ENCODE peak calls at places on chromosomes 2 and 18, in eight cellular contexts. M is CD8-positive, alpha-beta memory T cell; A is kidney; G is A673; S is lower lobe of right lung; B is brain microvascular endothelial cell; J is tibial nerve; C is HCT116. N is an unnamed sample.

GRCh38 chr2:95314964-95315611 is 17.9 kb downstream of the KCNIP3 start:
- DNase-seq in M (no peak), A (peak), G (no peak), S (no peak), B (peak), J (no peak), C (peak), N (peak)

GRCh38 chr2:73494031-73494430 is 108.4 kb downstream of the ALMS1 start:
- DNase-seq in M (no peak), A (no peak), G (no peak), S (no peak), B (peak), J (no peak), C (peak), N (peak)

GRCh38 chr18:46856975-46857374 is 60.3 kb downstream of the PIAS2 start:
- DNase-seq in M (no peak), A (no peak), G (peak), S (no peak), B (no peak), J (no peak), C (peak), N (no peak)

GRCh38 chr18:27564066-27564465 is 379.0 kb upstream of the CHST9 start:
- DNase-seq in M (no peak), A (no peak), G (no peak), S (no peak), B (no peak), J (no peak), C (no peak), N (no peak)

GRCh38 chr2:201654611-201655384 is 11.5 kb upstream of the TMEM237 start:
- DNase-seq in M (no peak), A (no peak), G (no peak), S (no peak), B (peak), J (no peak), C (no peak), N (peak)

GRCh38 chr18:63514326-63514725 is 27.8 kb upstream of the SERPINB12 start:
- DNase-seq in M (no peak), A (no peak), G (no peak), S (no peak), B (no peak), J (no peak), C (no peak), N (no peak)

GRCh38 chr2:201420442-201421113 is 30.7 kb downstream of the TRAK2 start:
- DNase-seq in M (no peak), A (no peak), G (no peak), S (no peak), B (peak), J (no peak), C (no peak), N (peak)

GRCh38 chr2:54572262-54572635 is 116.1 kb downstream of the SPTBN1 start:
- DNase-seq in M (peak), A (no peak), G (no peak), S (no peak), B (peak), J (no peak), C (no peak), N (peak)

GRCh38 chr2:10091182-10091932 is 11.1 kb upstream of the CYS1 start:
- DNase-seq in M (no peak), A (peak), G (no peak), S (peak), B (no peak), J (no peak), C (no peak), N (no peak)

GRCh38 chr2:114729025-114729424 is 286.6 kb downstream of the DPP10 start:
- DNase-seq in M (no peak), A (no peak), G (no peak), S (no peak), B (no peak), J (no peak), C (no peak), N (no peak)

GRCh38 chr18:66734451-66734850 is 130.6 kb upstream of the CDH19 start:
- DNase-seq in M (no peak), A (no peak), G (no peak), S (no peak), B (no peak), J (no peak), C (no peak), N (no peak)

GRCh38 chr18:50457639-50458038 is 82.8 kb downstream of the SKA1 start:
- DNase-seq in M (no peak), A (no peak), G (no peak), S (no peak), B (no peak), J (no peak), C (no peak), N (no peak)

GRCh38 chr2:8125741-8126691 is 555.8 kb upstream of the ID2 start:
- DNase-seq in M (no peak), A (no peak), G (no peak), S (no peak), B (peak), J (no peak), C (no peak), N (no peak)

GRCh38 chr18:36663312-36663711 is 165.5 kb downstream of the TPGS2 start:
- DNase-seq in M (no peak), A (no peak), G (no peak), S (no peak), B (no peak), J (no peak), C (no peak), N (peak)

GRCh38 chr2:10449838-10450691 is 1.9 kb upstream of the ODC1 start:
- DNase-seq in M (no peak), A (no peak), G (peak), S (peak), B (no peak), J (no peak), C (no peak), N (peak)

GRCh38 chr2:240053173-240054155 is at the start of gene OR6B3:
- DNase-seq in M (no peak), A (no peak), G (no peak), S (no peak), B (no peak), J (no peak), C (no peak), N (no peak)

GRCh38 chr18:1092228-1092627 is 187.6 kb downstream of the ADCYAP1 start:
- DNase-seq in M (no peak), A (no peak), G (no peak), S (no peak), B (no peak), J (no peak), C (no peak), N (no peak)

GRCh38 chr2:32424739-32425138 is 67.9 kb downstream of the BIRC6 start:
- DNase-seq in M (no peak), A (no peak), G (no peak), S (no peak), B (no peak), J (no peak), C (no peak), N (peak)

GRCh38 chr2:168529054-168529833 is 73.2 kb downstream of the CERS6 start:
- DNase-seq in M (no peak), A (no peak), G (no peak), S (no peak), B (no peak), J (no peak), C (no peak), N (no peak)

GRCh38 chr2:111666160-111666559 is 217.8 kb downstream of the ANAPC1 start:
- DNase-seq in M (no peak), A (no peak), G (no peak), S (no peak), B (no peak), J (no peak), C (no peak), N (no peak)

GRCh38 chr2:24917086-24917485 is 3.0 kb downstream of the ADCY3 start:
- DNase-seq in M (no peak), A (no peak), G (no peak), S (no peak), B (peak), J (no peak), C (no peak), N (peak)

GRCh38 chr2:160125828-160126227 is 63.4 kb upstream of the PLA2R1 start:
- DNase-seq in M (no peak), A (no peak), G (no peak), S (no peak), B (no peak), J (no peak), C (no peak), N (no peak)

GRCh38 chr18:10032331-10032979 is 118.6 kb downstream of the VAPA start:
- DNase-seq in M (peak), A (peak), G (no peak), S (no peak), B (no peak), J (no peak), C (no peak), N (no peak)

GRCh38 chr2:37634914-37635358 is 36.5 kb downstream of the CDC42EP3 start:
- DNase-seq in M (no peak), A (no peak), G (no peak), S (no peak), B (no peak), J (no peak), C (no peak), N (no peak)

GRCh38 chr2:37636209-37637077 is 35.0 kb downstream of the CDC42EP3 start:
- DNase-seq in M (no peak), A (no peak), G (no peak), S (no peak), B (no peak), J (no peak), C (no peak), N (no peak)

GRCh38 chr2:37633838-37634237 is 37.6 kb downstream of the CDC42EP3 start:
- DNase-seq in M (no peak), A (no peak), G (no peak), S (no peak), B (no peak), J (no peak), C (no peak), N (no peak)

GRCh38 chr2:37637122-37637875 is 34.1 kb downstream of the CDC42EP3 start:
- DNase-seq in M (no peak), A (no peak), G (no peak), S (no peak), B (no peak), J (no peak), C (no peak), N (no peak)

DNA sequence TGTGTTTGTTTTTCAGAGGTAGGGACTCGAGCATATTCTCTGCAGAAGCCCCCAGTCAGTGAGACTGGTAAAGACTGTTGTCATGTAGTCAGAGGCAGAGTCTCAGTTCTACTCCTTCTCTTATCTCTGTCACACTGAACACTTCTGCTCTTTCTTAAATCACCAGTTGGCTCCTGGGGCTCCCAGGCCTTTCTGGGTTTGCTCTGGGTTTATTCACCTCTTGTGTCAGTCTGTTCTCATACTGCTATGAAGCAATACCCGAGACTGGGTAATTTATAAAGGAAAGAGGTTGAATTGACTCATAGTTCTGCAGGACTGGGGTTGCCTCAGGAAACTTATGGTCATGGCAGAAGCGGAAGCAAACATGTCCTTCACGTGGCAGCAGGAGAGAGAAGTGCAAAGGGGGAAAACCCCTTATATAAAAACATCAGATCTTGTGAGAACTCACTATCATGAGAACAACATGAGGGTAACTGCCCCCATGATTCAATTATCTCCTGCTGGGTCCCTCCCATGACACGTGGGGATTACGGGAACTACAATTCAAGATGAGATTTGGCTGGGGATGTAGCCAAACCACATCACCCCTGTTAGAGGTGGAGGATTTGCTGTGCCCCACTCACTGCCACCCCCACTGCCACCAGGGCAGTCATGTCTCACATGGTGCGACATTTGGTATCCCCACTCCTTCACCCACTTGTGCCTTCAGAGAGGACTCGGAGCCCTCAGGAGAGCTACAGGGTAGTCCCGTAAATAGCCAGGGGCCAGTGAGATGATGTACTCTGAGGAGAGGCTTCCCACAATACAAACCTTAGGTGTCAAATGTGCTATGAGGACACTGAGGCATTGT is 35.9 kb downstream of the CDC42EP3 start:
- DNase-seq in M (peak), A (no peak), G (no peak), S (peak), B (peak), J (no peak), C (no peak), N (no peak)
- H3K27ac ChIP-seq in M (peak), A (no peak), G (no peak), S (peak), B (peak), J (peak), C (no peak), N (peak)

GRCh38 chr2:109470121-109470921 is 143.4 kb downstream of the SEPTIN10 start:
- DNase-seq in M (no peak), A (no peak), G (no peak), S (peak), B (peak), J (no peak), C (peak), N (peak)

GRCh38 chr2:109471656-109472055 is 142.1 kb downstream of the SEPTIN10 start:
- DNase-seq in M (no peak), A (no peak), G (no peak), S (peak), B (no peak), J (no peak), C (no peak), N (no peak)

GRCh38 chr2:109466674-109467575 is 146.8 kb downstream of the SEPTIN10 start:
- DNase-seq in M (no peak), A (no peak), G (no peak), S (peak), B (peak), J (no peak), C (no peak), N (peak)

GRCh38 chr2:109467701-109468100 is 146.1 kb downstream of the SEPTIN10 start:
- DNase-seq in M (no peak), A (no peak), G (no peak), S (peak), B (peak), J (no peak), C (no peak), N (no peak)

DNA sequence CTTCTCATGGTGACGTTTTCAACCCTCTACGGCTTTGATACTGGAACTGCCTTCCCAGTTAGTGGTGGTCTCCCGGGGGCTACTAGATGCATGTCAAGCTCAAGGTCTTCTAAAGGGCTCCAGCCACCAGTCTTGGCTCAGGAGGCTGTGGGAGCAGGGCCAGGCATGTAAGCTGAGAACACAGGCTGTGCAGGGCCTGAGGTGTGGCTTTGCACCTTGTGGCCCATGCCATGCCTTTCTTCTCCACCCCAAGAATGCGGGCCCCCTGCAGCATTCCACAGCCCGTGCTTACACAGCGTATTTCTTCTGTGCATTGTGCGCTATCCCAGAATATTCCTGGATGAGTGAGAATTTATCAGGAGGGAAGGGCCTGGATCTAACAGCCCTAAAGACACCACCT is 144.9 kb downstream of the SEPTIN10 start:
- DNase-seq in M (no peak), A (no peak), G (no peak), S (peak), B (no peak), J (no peak), C (no peak), N (no peak)
- H3K27ac ChIP-seq in M (no peak), A (no peak), G (no peak), S (no peak), B (no peak), J (no peak), C (no peak), N (no peak)

GRCh38 chr18:3304832-3305231 is 42.9 kb downstream of the MYL12B start:
- DNase-seq in M (no peak), A (no peak), G (no peak), S (no peak), B (no peak), J (no peak), C (no peak), N (no peak)

GRCh38 chr18:3306391-3306790 is 44.5 kb downstream of the MYL12B start:
- DNase-seq in M (no peak), A (no peak), G (no peak), S (no peak), B (no peak), J (no peak), C (no peak), N (no peak)

GRCh38 chr18:3305933-3306332 is 44.0 kb downstream of the MYL12B start:
- DNase-seq in M (no peak), A (no peak), G (no peak), S (no peak), B (peak), J (no peak), C (no peak), N (no peak)

GRCh38 chr18:3305354-3305762 is 43.4 kb downstream of the MYL12B start:
- DNase-seq in M (peak), A (no peak), G (peak), S (no peak), B (peak), J (no peak), C (no peak), N (peak)
- H3K27ac ChIP-seq in M (no peak), A (no peak), G (no peak), S (no peak), B (peak), J (no peak), C (no peak), N (peak)

DNA sequence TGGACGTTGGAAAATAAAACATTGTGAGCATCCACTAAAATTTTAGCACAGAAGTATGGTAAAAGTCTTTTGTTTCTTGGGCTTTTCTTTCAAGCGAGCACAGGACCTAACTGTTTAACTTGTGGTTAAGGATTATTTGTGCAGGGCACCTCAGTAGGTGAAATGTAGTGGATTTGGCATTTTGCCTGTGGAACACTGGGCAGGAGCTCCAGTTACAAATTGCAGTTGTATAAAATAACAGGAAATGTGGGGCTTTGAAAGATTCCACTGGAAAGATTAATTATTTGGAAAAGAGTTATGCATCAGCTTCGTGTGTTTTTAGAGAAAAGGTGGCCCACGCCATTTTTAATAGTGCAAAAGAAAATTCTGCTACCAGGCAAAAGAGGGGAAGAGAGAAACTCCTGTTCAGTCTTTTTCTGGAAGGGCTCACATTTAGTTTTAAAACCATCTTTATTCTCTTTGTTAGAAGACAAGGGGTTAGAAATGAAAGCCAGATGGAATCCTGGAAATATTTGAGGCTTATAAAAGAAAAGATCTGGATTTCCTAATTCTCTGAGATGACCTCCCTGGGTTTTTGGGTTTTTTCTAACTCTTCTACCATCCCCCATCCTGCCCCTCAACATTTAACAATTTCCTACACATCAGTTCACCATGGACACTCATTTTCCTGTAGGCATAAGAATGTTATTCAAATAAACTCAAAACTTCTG is 144.3 kb upstream of the SERTAD2 start:
- DNase-seq in M (no peak), A (no peak), G (peak), S (no peak), B (no peak), J (no peak), C (no peak), N (peak)
- H3K27ac ChIP-seq in M (no peak), A (no peak), G (no peak), S (no peak), B (no peak), J (no peak), C (peak), N (peak)

GRCh38 chr2:209141818-209142217 is 282.0 kb upstream of the MAP2 start:
- DNase-seq in M (no peak), A (no peak), G (no peak), S (no peak), B (no peak), J (no peak), C (no peak), N (no peak)

GRCh38 chr2:209141142-209141541 is 282.7 kb upstream of the MAP2 start:
- DNase-seq in M (no peak), A (no peak), G (no peak), S (no peak), B (no peak), J (no peak), C (no peak), N (no peak)

GRCh38 chr2:209146682-209147320 is 277.0 kb upstream of the MAP2 start:
- DNase-seq in M (no peak), A (no peak), G (no peak), S (no peak), B (no peak), J (no peak), C (no peak), N (no peak)

GRCh38 chr2:209147981-209148380 is 275.9 kb upstream of the MAP2 start:
- DNase-seq in M (no peak), A (no peak), G (peak), S (no peak), B (no peak), J (no peak), C (no peak), N (no peak)

DNA sequence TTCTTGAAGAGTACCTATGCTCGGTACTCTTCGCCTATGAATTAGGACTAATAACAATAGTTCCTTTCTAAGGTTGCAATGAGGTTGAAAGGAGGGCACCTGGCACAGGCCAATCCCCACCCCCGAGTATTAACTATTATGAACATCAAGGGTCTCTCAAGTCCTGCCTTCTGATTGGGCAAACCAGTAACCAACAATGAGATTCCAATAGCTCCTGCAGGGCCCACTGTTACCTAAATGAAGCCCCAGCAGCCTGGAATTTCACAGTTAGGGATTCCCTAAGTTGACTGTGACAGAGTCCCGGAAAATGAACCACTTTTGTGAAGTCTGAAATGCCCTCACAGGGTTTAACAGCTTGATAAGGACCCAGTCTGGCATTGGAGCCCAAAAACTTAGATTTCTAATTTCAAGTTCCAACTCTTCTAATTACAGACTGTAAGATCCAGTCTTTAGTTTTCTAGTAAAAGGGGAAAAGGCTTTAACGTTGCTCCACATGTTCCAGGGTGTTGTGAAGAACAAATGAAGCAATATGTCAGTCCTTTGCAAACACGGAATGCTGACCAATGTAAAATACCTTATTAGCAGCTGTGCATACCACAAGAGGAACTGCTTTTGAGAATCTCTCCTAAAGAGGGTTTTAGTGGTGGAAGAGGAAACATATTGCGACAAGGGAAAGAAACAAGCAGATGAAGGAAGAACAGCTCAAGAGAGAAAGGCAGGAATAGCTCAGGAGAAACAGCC is 277.7 kb upstream of the MAP2 start:
- DNase-seq in M (no peak), A (no peak), G (no peak), S (no peak), B (no peak), J (no peak), C (no peak), N (no peak)
- H3K27ac ChIP-seq in M (no peak), A (no peak), G (no peak), S (no peak), B (no peak), J (no peak), C (no peak), N (no peak)